ENCODE peak calls at places on chromosome 17, in six cellular contexts. Q is epithelial cell of esophagus, N is AG04449, U is fibroblast of villous mesenchyme, T is brain microvascular endothelial cell, X is right cardiac atrium. D is an unnamed sample.

GRCh38 chr17:64785050-64785449 is 122.9 kb upstream of the SMURF2 start:
- DNase-seq in X (no peak), T (no peak), U (no peak), Q (no peak), N (no peak), D (no peak)

GRCh38 chr17:66283971-66284370 is 18.4 kb upstream of the PRKCA start:
- DNase-seq in Q (no peak), U (no peak), X (no peak), T (no peak), N (no peak), D (no peak)

GRCh38 chr17:15920758-15921239 is 24.1 kb upstream of the ADORA2B start:
- DNase-seq in X (no peak), T (peak), U (peak), Q (peak), N (peak), D (peak)

GRCh38 chr17:55533611-55534010 is 22.4 kb upstream of the SMIM36 start:
- DNase-seq in U (no peak), T (no peak), N (no peak), X (no peak), Q (no peak), D (peak)

GRCh38 chr17:48644910-48645557 is 18.9 kb upstream of the HOXB9 start:
- DNase-seq in Q (no peak), N (no peak), U (no peak), X (no peak), T (no peak), D (no peak)

GRCh38 chr17:8366231-8366630 is 10.3 kb downstream of the KRABD2 start:
- DNase-seq in N (peak), X (no peak), U (peak), Q (peak), T (peak), D (peak)

GRCh38 chr17:45970659-45971058 is 28.4 kb upstream of the STH start:
- DNase-seq in U (no peak), N (no peak), X (no peak), Q (no peak), T (no peak), D (no peak)

GRCh38 chr17:79188048-79188447 is 113.4 kb downstream of the ENGASE start:
- DNase-seq in U (no peak), X (no peak), T (no peak), N (no peak), Q (peak), D (peak)

GRCh38 chr17:79803997-79804855 is 7.3 kb upstream of the CBX8 start:
- DNase-seq in N (no peak), T (no peak), X (no peak), U (no peak), Q (peak), D (no peak)

GRCh38 chr17:5615476-5615875 is 31.2 kb upstream of the NLRP1 start:
- DNase-seq in T (no peak), N (no peak), U (no peak), X (no peak), Q (no peak), D (no peak)

GRCh38 chr17:75124041-75124818 is 7.3 kb downstream of the NT5C start:
- DNase-seq in U (peak), X (peak), N (no peak), T (peak), Q (peak), D (peak)

GRCh38 chr17:48791128-48792032 is 25.6 kb downstream of the TTLL6 start:
- DNase-seq in T (peak), N (peak), X (peak), U (peak), Q (peak), D (peak)

GRCh38 chr17:50056961-50057330 is 1.0 kb downstream of the ITGA3 start:
- DNase-seq in X (peak), U (peak), T (peak), Q (peak), N (no peak), D (peak)

GRCh38 chr17:21129023-21129681 is 2.4 kb downstream of the DHRS7B start:
- DNase-seq in X (no peak), Q (peak), T (peak), N (peak), U (peak), D (peak)

GRCh38 chr17:61402978-61403845 is 3.6 kb downstream of the TBX2 start:
- DNase-seq in N (no peak), Q (no peak), T (peak), X (no peak), U (peak), D (peak)

GRCh38 chr17:81147701-81148100 is 17.6 kb upstream of the PVALEF start:
- DNase-seq in U (no peak), X (no peak), T (no peak), N (no peak), Q (no peak), D (no peak)

GRCh38 chr17:17439971-17440843 is 36.6 kb upstream of the MED9 start:
- DNase-seq in T (peak), N (no peak), Q (peak), X (peak), U (peak), D (peak)

GRCh38 chr17:31488264-31488981 is 96.9 kb downstream of the RAB11FIP4 start:
- DNase-seq in T (no peak), N (no peak), U (no peak), X (no peak), Q (no peak), D (no peak)

GRCh38 chr17:81890447-81891302 is 711 bp downstream of the ALYREF start:
- DNase-seq in N (no peak), X (peak), Q (no peak), U (peak), T (no peak), D (no peak)

GRCh38 chr17:19533036-19533717 is 477 bp upstream of the SLC47A1 start:
- DNase-seq in U (no peak), T (no peak), Q (no peak), N (no peak), X (no peak), D (no peak)
- H3K4me3 ChIP-seq in U (peak), T (peak), Q (no peak), N (peak), X (peak), D (peak)

DNA sequence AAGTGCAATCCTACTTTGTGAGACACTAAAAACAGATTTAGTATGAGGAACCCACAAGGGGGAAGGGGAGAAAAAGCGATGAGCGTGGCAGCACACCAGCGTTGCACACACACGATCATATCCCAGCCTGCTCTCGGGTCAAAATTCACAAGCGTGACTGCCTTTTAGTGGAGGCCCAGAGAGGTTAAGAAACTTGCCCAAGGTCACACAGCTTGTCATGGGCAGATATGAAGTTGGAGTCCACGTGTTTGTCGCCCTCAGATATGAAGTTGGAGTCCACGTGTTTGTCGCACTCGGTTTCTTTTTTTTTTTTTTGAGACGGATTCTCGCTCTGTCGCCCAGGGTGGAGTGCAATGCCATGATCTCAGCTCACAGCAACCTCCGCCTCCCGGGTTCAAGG is 58.3 kb downstream of the TIMM22 start:
- DNase-seq in U (no peak), N (no peak), Q (no peak), T (no peak), X (peak), D (no peak)
- H3K4me3 ChIP-seq in U (no peak), N (no peak), Q (no peak), T (no peak), X (no peak), D (no peak)

GRCh38 chr17:69336580-69336979 is 9.6 kb upstream of the ABCA5 start:
- DNase-seq in X (no peak), Q (no peak), U (no peak), T (no peak), N (no peak), D (no peak)

GRCh38 chr17:69335018-69335417 is 8.1 kb upstream of the ABCA5 start:
- DNase-seq in N (no peak), T (no peak), Q (peak), U (peak), X (no peak), D (peak)

GRCh38 chr17:69331746-69332145 is 4.8 kb upstream of the ABCA5 start:
- DNase-seq in T (no peak), Q (no peak), U (no peak), X (no peak), N (no peak), D (no peak)

GRCh38 chr17:69339937-69340336 is 13.0 kb upstream of the ABCA5 start:
- DNase-seq in N (no peak), Q (no peak), T (no peak), U (peak), X (no peak), D (no peak)

DNA sequence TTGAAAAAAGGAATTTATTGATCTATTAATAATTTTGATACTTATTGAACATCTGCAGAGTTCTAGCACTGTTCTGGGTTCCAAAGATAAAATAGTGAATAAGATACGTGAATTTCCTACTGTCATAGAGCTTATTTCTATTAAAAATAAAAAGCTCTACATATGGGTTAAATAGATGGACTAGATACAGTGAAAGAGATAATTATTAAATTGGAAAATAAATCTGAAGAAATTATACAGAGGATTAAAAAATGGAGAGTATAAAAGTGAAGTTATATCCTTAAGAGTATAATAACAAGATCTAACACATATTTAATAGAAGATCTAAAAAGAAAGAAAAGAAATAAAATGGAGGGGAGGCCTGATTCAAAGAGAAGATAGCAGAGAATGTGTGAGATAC is 10.1 kb upstream of the ABCA5 start:
- DNase-seq in X (no peak), Q (no peak), T (no peak), U (no peak), N (no peak), D (no peak)
- H3K4me3 ChIP-seq in X (no peak), Q (no peak), T (no peak), U (no peak), N (no peak), D (no peak)

DNA sequence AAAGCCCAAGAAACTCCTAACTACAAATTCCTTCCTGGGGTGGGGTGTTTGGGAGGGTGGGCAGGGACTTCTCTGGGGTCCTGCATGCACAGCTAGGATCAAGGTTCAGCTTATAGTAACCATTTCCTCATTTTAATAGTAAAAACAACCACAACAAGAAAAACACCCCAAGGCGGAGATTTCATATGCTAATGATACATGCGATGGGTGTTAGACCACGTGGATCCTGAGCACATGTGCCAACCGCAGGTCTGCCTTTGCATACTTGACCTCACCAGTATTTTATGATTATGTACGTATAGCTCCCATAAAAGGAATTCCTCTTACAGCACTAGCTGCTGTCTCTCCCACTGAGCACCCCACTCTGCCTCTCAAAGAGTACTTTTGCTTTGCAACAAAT is 1.9 kb downstream of the KRTAP4-11 start:
- DNase-seq in U (peak), N (no peak), T (no peak), Q (no peak), X (no peak), D (no peak)
- H3K4me3 ChIP-seq in U (no peak), N (no peak), T (no peak), Q (no peak), X (no peak), D (no peak)

DNA sequence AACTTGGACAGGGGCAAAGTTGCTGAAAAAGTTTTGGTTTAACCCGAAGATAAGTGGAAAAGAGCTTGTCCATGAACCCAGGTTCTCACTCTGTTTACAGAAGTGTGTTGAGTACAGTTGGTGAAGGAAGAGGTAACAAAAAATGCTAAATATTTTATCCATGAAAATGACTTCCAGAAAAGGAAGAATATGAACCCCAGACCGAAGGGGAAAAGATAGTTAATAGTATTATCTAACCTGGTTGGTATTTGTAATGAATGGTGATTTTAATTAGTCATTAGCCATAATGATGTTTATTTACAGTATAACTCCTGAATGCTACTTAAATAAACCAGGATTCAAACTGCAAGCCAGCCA is 574 bp upstream of the TMEM106A start:
- DNase-seq in N (no peak), T (no peak), Q (no peak), U (peak), X (no peak), D (no peak)
- H3K4me3 ChIP-seq in N (peak), T (peak), Q (peak), U (peak), X (peak), D (peak)

GRCh38 chr17:77191266-77191665 is 50.5 kb downstream of the SEC14L1 start:
- DNase-seq in U (no peak), T (no peak), Q (no peak), X (no peak), N (no peak), D (no peak)

GRCh38 chr17:77188084-77189066 is 47.6 kb downstream of the SEC14L1 start:
- DNase-seq in U (no peak), Q (no peak), N (no peak), X (no peak), T (no peak), D (peak)

GRCh38 chr17:77190561-77190960 is 49.8 kb downstream of the SEC14L1 start:
- DNase-seq in X (no peak), T (no peak), Q (no peak), N (no peak), U (no peak), D (no peak)

GRCh38 chr17:77186141-77186604 is 45.4 kb downstream of the SEC14L1 start:
- DNase-seq in T (no peak), N (no peak), X (peak), U (no peak), Q (no peak), D (no peak)

DNA sequence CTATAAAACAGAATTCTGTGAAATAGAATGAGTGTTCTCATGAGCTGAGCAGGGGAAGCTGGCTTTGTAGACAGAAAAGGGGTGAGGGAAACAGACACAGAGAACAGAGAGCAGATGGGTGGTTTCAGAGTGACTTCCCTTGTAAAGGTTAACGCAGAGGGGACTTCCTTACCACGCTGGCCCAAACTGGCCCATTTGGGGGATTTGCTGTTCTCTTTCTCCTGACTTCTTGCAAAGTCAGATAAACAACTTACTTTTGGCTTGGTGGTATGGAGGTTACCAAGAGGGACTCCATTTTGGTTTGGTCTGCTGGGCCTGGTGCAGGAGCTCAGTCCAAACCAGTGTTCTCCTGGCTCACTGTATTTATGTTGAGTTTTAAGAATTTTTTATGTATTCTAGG is 48.4 kb downstream of the SEC14L1 start:
- DNase-seq in N (no peak), Q (no peak), U (no peak), X (no peak), T (no peak), D (no peak)
- H3K4me3 ChIP-seq in N (no peak), Q (no peak), U (no peak), X (no peak), T (no peak), D (no peak)